ENCODE peak calls at places on chromosome 21, in ten cellular contexts. One of them, this sample, is unnamed.

GRCh38 chr21:32717851-32718316 is 9.9 kb downstream of the SYNJ1 start:
- DNase-seq in A172: no peak
- DNase-seq in kidney tubule cell: peak
- DNase-seq in activated CD4-positive, alpha-beta T cell treated with anti-CD3 and anti-CD28 coated beads, Interleukin-2, amount 50 U/mL, for 1 hour: no peak
- DNase-seq in HS-5: no peak
- DNase-seq in fibroblast of pulmonary artery: no peak
- DNase-seq in EL: no peak
- DNase-seq in RPMI8226: no peak
- DNase-seq in GM13976: no peak
- DNase-seq in stimulated activated CD8-positive, alpha-beta memory T cell treated with anti-CD3 and anti-CD28 coated beads, Interleukin-15, amount 100 ng/mL, for 4 hours: no peak
- DNase-seq in this sample: no peak

GRCh38 chr21:44458971-44459711 is 3.8 kb downstream of the LRRC3 start:
- DNase-seq in A172: no peak
- DNase-seq in kidney tubule cell: no peak
- DNase-seq in activated CD4-positive, alpha-beta T cell treated with anti-CD3 and anti-CD28 coated beads, Interleukin-2, amount 50 U/mL, for 1 hour: no peak
- DNase-seq in HS-5: no peak
- DNase-seq in fibroblast of pulmonary artery: no peak
- DNase-seq in EL: no peak
- DNase-seq in RPMI8226: no peak
- DNase-seq in GM13976: no peak
- DNase-seq in stimulated activated CD8-positive, alpha-beta memory T cell treated with anti-CD3 and anti-CD28 coated beads, Interleukin-15, amount 100 ng/mL, for 4 hours: no peak
- DNase-seq in this sample: no peak

GRCh38 chr21:26554365-26554764 is 18.7 kb downstream of the CYYR1 start:
- DNase-seq in A172: no peak
- DNase-seq in kidney tubule cell: no peak
- DNase-seq in activated CD4-positive, alpha-beta T cell treated with anti-CD3 and anti-CD28 coated beads, Interleukin-2, amount 50 U/mL, for 1 hour: no peak
- DNase-seq in HS-5: no peak
- DNase-seq in fibroblast of pulmonary artery: no peak
- DNase-seq in EL: no peak
- DNase-seq in RPMI8226: no peak
- DNase-seq in GM13976: no peak
- DNase-seq in stimulated activated CD8-positive, alpha-beta memory T cell treated with anti-CD3 and anti-CD28 coated beads, Interleukin-15, amount 100 ng/mL, for 4 hours: no peak
- DNase-seq in this sample: no peak

GRCh38 chr21:38869946-38870345 is 64.2 kb downstream of the ETS2 start:
- DNase-seq in A172: peak
- DNase-seq in kidney tubule cell: peak
- DNase-seq in activated CD4-positive, alpha-beta T cell treated with anti-CD3 and anti-CD28 coated beads, Interleukin-2, amount 50 U/mL, for 1 hour: no peak
- DNase-seq in HS-5: no peak
- DNase-seq in fibroblast of pulmonary artery: no peak
- DNase-seq in EL: no peak
- DNase-seq in RPMI8226: no peak
- DNase-seq in GM13976: no peak
- DNase-seq in stimulated activated CD8-positive, alpha-beta memory T cell treated with anti-CD3 and anti-CD28 coated beads, Interleukin-15, amount 100 ng/mL, for 4 hours: no peak
- DNase-seq in this sample: no peak

GRCh38 chr21:34061983-34062382 is 11.4 kb upstream of the MRPS6 start:
- DNase-seq in A172: peak
- DNase-seq in kidney tubule cell: no peak
- DNase-seq in activated CD4-positive, alpha-beta T cell treated with anti-CD3 and anti-CD28 coated beads, Interleukin-2, amount 50 U/mL, for 1 hour: no peak
- DNase-seq in HS-5: no peak
- DNase-seq in fibroblast of pulmonary artery: peak
- DNase-seq in EL: no peak
- DNase-seq in RPMI8226: no peak
- DNase-seq in GM13976: no peak
- DNase-seq in stimulated activated CD8-positive, alpha-beta memory T cell treated with anti-CD3 and anti-CD28 coated beads, Interleukin-15, amount 100 ng/mL, for 4 hours: no peak
- DNase-seq in this sample: no peak

GRCh38 chr21:32185726-32186125 is 93.1 kb downstream of the MIS18A start:
- DNase-seq in A172: no peak
- DNase-seq in kidney tubule cell: no peak
- DNase-seq in activated CD4-positive, alpha-beta T cell treated with anti-CD3 and anti-CD28 coated beads, Interleukin-2, amount 50 U/mL, for 1 hour: no peak
- DNase-seq in HS-5: no peak
- DNase-seq in fibroblast of pulmonary artery: no peak
- DNase-seq in EL: no peak
- DNase-seq in RPMI8226: no peak
- DNase-seq in GM13976: no peak
- DNase-seq in stimulated activated CD8-positive, alpha-beta memory T cell treated with anti-CD3 and anti-CD28 coated beads, Interleukin-15, amount 100 ng/mL, for 4 hours: no peak
- DNase-seq in this sample: no peak

GRCh38 chr21:44801468-44802395 is at the start of gene UBE2G2:
- DNase-seq in A172: peak
- DNase-seq in kidney tubule cell: peak
- DNase-seq in activated CD4-positive, alpha-beta T cell treated with anti-CD3 and anti-CD28 coated beads, Interleukin-2, amount 50 U/mL, for 1 hour: peak
- DNase-seq in HS-5: no peak
- DNase-seq in fibroblast of pulmonary artery: peak
- DNase-seq in EL: peak
- DNase-seq in RPMI8226: peak
- DNase-seq in GM13976: peak
- DNase-seq in stimulated activated CD8-positive, alpha-beta memory T cell treated with anti-CD3 and anti-CD28 coated beads, Interleukin-15, amount 100 ng/mL, for 4 hours: peak
- DNase-seq in this sample: peak

GRCh38 chr21:41112740-41113692 is 54.9 kb upstream of the BACE2 start:
- DNase-seq in A172: peak
- DNase-seq in kidney tubule cell: peak
- DNase-seq in activated CD4-positive, alpha-beta T cell treated with anti-CD3 and anti-CD28 coated beads, Interleukin-2, amount 50 U/mL, for 1 hour: no peak
- DNase-seq in HS-5: no peak
- DNase-seq in fibroblast of pulmonary artery: peak
- DNase-seq in EL: peak
- DNase-seq in RPMI8226: peak
- DNase-seq in GM13976: no peak
- DNase-seq in stimulated activated CD8-positive, alpha-beta memory T cell treated with anti-CD3 and anti-CD28 coated beads, Interleukin-15, amount 100 ng/mL, for 4 hours: no peak
- DNase-seq in this sample: peak

GRCh38 chr21:25508364-25508763 is 98.9 kb downstream of the MRPL39 start:
- DNase-seq in A172: no peak
- DNase-seq in kidney tubule cell: no peak
- DNase-seq in activated CD4-positive, alpha-beta T cell treated with anti-CD3 and anti-CD28 coated beads, Interleukin-2, amount 50 U/mL, for 1 hour: no peak
- DNase-seq in HS-5: no peak
- DNase-seq in fibroblast of pulmonary artery: no peak
- DNase-seq in EL: no peak
- DNase-seq in RPMI8226: no peak
- DNase-seq in GM13976: no peak
- DNase-seq in stimulated activated CD8-positive, alpha-beta memory T cell treated with anti-CD3 and anti-CD28 coated beads, Interleukin-15, amount 100 ng/mL, for 4 hours: no peak
- DNase-seq in this sample: no peak

GRCh38 chr21:32335601-32336575 is 37.2 kb downstream of the MRAP start:
- DNase-seq in A172: no peak
- DNase-seq in kidney tubule cell: no peak
- DNase-seq in activated CD4-positive, alpha-beta T cell treated with anti-CD3 and anti-CD28 coated beads, Interleukin-2, amount 50 U/mL, for 1 hour: no peak
- DNase-seq in HS-5: no peak
- DNase-seq in fibroblast of pulmonary artery: peak
- DNase-seq in EL: no peak
- DNase-seq in RPMI8226: no peak
- DNase-seq in GM13976: no peak
- DNase-seq in stimulated activated CD8-positive, alpha-beta memory T cell treated with anti-CD3 and anti-CD28 coated beads, Interleukin-15, amount 100 ng/mL, for 4 hours: no peak
- DNase-seq in this sample: no peak

GRCh38 chr21:30563630-30564029 is 2.5 kb upstream of the KRTAP19-7 start:
- DNase-seq in A172: no peak
- DNase-seq in kidney tubule cell: no peak
- DNase-seq in activated CD4-positive, alpha-beta T cell treated with anti-CD3 and anti-CD28 coated beads, Interleukin-2, amount 50 U/mL, for 1 hour: no peak
- DNase-seq in HS-5: no peak
- DNase-seq in fibroblast of pulmonary artery: no peak
- DNase-seq in EL: no peak
- DNase-seq in RPMI8226: no peak
- DNase-seq in GM13976: no peak
- DNase-seq in stimulated activated CD8-positive, alpha-beta memory T cell treated with anti-CD3 and anti-CD28 coated beads, Interleukin-15, amount 100 ng/mL, for 4 hours: no peak
- DNase-seq in this sample: no peak

GRCh38 chr21:29232601-29233541 is 65.9 kb upstream of the BACH1 start:
- DNase-seq in A172: peak
- DNase-seq in kidney tubule cell: peak
- DNase-seq in activated CD4-positive, alpha-beta T cell treated with anti-CD3 and anti-CD28 coated beads, Interleukin-2, amount 50 U/mL, for 1 hour: no peak
- DNase-seq in HS-5: peak
- DNase-seq in fibroblast of pulmonary artery: peak
- DNase-seq in EL: peak
- DNase-seq in RPMI8226: peak
- DNase-seq in GM13976: no peak
- DNase-seq in stimulated activated CD8-positive, alpha-beta memory T cell treated with anti-CD3 and anti-CD28 coated beads, Interleukin-15, amount 100 ng/mL, for 4 hours: no peak
- DNase-seq in this sample: peak

GRCh38 chr21:43712268-43712942 is 6.5 kb upstream of the PDXK start:
- DNase-seq in A172: peak
- DNase-seq in kidney tubule cell: peak
- DNase-seq in activated CD4-positive, alpha-beta T cell treated with anti-CD3 and anti-CD28 coated beads, Interleukin-2, amount 50 U/mL, for 1 hour: no peak
- DNase-seq in HS-5: no peak
- DNase-seq in fibroblast of pulmonary artery: no peak
- DNase-seq in EL: peak
- DNase-seq in RPMI8226: no peak
- DNase-seq in GM13976: no peak
- DNase-seq in stimulated activated CD8-positive, alpha-beta memory T cell treated with anti-CD3 and anti-CD28 coated beads, Interleukin-15, amount 100 ng/mL, for 4 hours: no peak
- DNase-seq in this sample: no peak

GRCh38 chr21:45376459-45377324 is 28.3 kb upstream of the COL18A1 start:
- DNase-seq in A172: no peak
- DNase-seq in kidney tubule cell: no peak
- DNase-seq in activated CD4-positive, alpha-beta T cell treated with anti-CD3 and anti-CD28 coated beads, Interleukin-2, amount 50 U/mL, for 1 hour: no peak
- DNase-seq in HS-5: no peak
- DNase-seq in fibroblast of pulmonary artery: no peak
- DNase-seq in EL: no peak
- DNase-seq in RPMI8226: no peak
- DNase-seq in GM13976: no peak
- DNase-seq in stimulated activated CD8-positive, alpha-beta memory T cell treated with anti-CD3 and anti-CD28 coated beads, Interleukin-15, amount 100 ng/mL, for 4 hours: no peak
- DNase-seq in this sample: peak

GRCh38 chr21:43834146-43834905 is 30.7 kb upstream of the AGPAT3 start:
- DNase-seq in A172: no peak
- DNase-seq in kidney tubule cell: no peak
- DNase-seq in activated CD4-positive, alpha-beta T cell treated with anti-CD3 and anti-CD28 coated beads, Interleukin-2, amount 50 U/mL, for 1 hour: no peak
- DNase-seq in HS-5: no peak
- DNase-seq in fibroblast of pulmonary artery: no peak
- DNase-seq in EL: no peak
- DNase-seq in RPMI8226: no peak
- DNase-seq in GM13976: no peak
- DNase-seq in stimulated activated CD8-positive, alpha-beta memory T cell treated with anti-CD3 and anti-CD28 coated beads, Interleukin-15, amount 100 ng/mL, for 4 hours: no peak
- DNase-seq in this sample: no peak

GRCh38 chr21:34797926-34798595 is 129.3 kb downstream of the CLIC6 start:
- DNase-seq in A172: no peak
- DNase-seq in kidney tubule cell: peak
- DNase-seq in activated CD4-positive, alpha-beta T cell treated with anti-CD3 and anti-CD28 coated beads, Interleukin-2, amount 50 U/mL, for 1 hour: no peak
- DNase-seq in HS-5: no peak
- DNase-seq in fibroblast of pulmonary artery: no peak
- DNase-seq in EL: no peak
- DNase-seq in RPMI8226: no peak
- DNase-seq in GM13976: no peak
- DNase-seq in stimulated activated CD8-positive, alpha-beta memory T cell treated with anti-CD3 and anti-CD28 coated beads, Interleukin-15, amount 100 ng/mL, for 4 hours: no peak
- DNase-seq in this sample: no peak

GRCh38 chr21:29130234-29130993 is at the start of gene MAP3K7CL:
- DNase-seq in A172: peak
- DNase-seq in kidney tubule cell: peak
- DNase-seq in activated CD4-positive, alpha-beta T cell treated with anti-CD3 and anti-CD28 coated beads, Interleukin-2, amount 50 U/mL, for 1 hour: no peak
- DNase-seq in HS-5: peak
- DNase-seq in fibroblast of pulmonary artery: peak
- DNase-seq in EL: peak
- DNase-seq in RPMI8226: peak
- DNase-seq in GM13976: no peak
- DNase-seq in stimulated activated CD8-positive, alpha-beta memory T cell treated with anti-CD3 and anti-CD28 coated beads, Interleukin-15, amount 100 ng/mL, for 4 hours: no peak
- DNase-seq in this sample: peak

This sample was measured in stromal cell of bone marrow.